ENCODE peak calls at places on chromosomes 2 and 18, in eight cellular contexts. Y, A, H, D, W, S, K and L are unnamed samples.

GRCh38 chr2:95049088-95049955 is 23.8 kb downstream of the MAL start:
- DNase-seq in Y (no peak), A (no peak), H (no peak), D (no peak), W (no peak), S (no peak), K (peak), L (no peak)

GRCh38 chr2:149744845-149745244 is 157.3 kb upstream of the MMADHC start:
- DNase-seq in Y (peak), A (no peak), H (no peak), D (no peak), W (no peak), S (peak), K (no peak), L (no peak)

GRCh38 chr18:23158058-23158457 is 22.8 kb downstream of the CABLES1 start:
- DNase-seq in Y (no peak), A (no peak), H (no peak), D (no peak), W (no peak), S (no peak), K (no peak), L (no peak)

GRCh38 chr2:21757805-21758204 is 634.0 kb downstream of the TDRD15 start:
- DNase-seq in Y (no peak), A (no peak), H (no peak), D (no peak), W (no peak), S (no peak), K (no peak), L (no peak)

GRCh38 chr2:202375006-202375610 is 1.0 kb upstream of the BMPR2 start:
- DNase-seq in Y (peak), A (peak), H (peak), D (peak), W (no peak), S (peak), K (peak), L (peak)

GRCh38 chr2:240902615-240903041 is 3.5 kb upstream of the CROCC2 start:
- DNase-seq in Y (no peak), A (no peak), H (no peak), D (no peak), W (no peak), S (no peak), K (peak), L (no peak)

GRCh38 chr18:10476430-10476829 is 22.0 kb downstream of the APCDD1 start:
- DNase-seq in Y (no peak), A (no peak), H (no peak), D (no peak), W (no peak), S (peak), K (no peak), L (no peak)

GRCh38 chr2:177117755-177118154 is 94.8 kb upstream of the HNRNPA3 start:
- DNase-seq in Y (no peak), A (no peak), H (no peak), D (no peak), W (no peak), S (no peak), K (no peak), L (no peak)

GRCh38 chr2:46656640-46657039 is 177.3 kb downstream of the TMEM247 start:
- DNase-seq in Y (no peak), A (no peak), H (no peak), D (no peak), W (no peak), S (peak), K (no peak), L (no peak)

GRCh38 chr2:121527009-121527682 is 3.5 kb upstream of the RNU4ATAC start:
- DNase-seq in Y (peak), A (no peak), H (no peak), D (no peak), W (no peak), S (no peak), K (no peak), L (no peak)

GRCh38 chr18:59833785-59834184 is 66.0 kb upstream of the PMAIP1 start:
- DNase-seq in Y (no peak), A (no peak), H (no peak), D (no peak), W (no peak), S (no peak), K (no peak), L (no peak)

GRCh38 chr2:197433770-197434438 is 924 bp downstream of the SF3B1 start:
- DNase-seq in Y (peak), A (no peak), H (no peak), D (no peak), W (no peak), S (peak), K (no peak), L (no peak)

GRCh38 chr2:240213476-240214391 is 73.3 kb upstream of the OTOS start:
- DNase-seq in Y (no peak), A (no peak), H (no peak), D (no peak), W (peak), S (no peak), K (peak), L (no peak)

GRCh38 chr18:49664086-49664890 is 102.4 kb downstream of the LIPG start:
- DNase-seq in Y (no peak), A (peak), H (peak), D (no peak), W (no peak), S (no peak), K (no peak), L (no peak)

GRCh38 chr18:77249583-77250500 is at the start of gene GALR1:
- DNase-seq in Y (no peak), A (no peak), H (peak), D (peak), W (no peak), S (no peak), K (no peak), L (no peak)

GRCh38 chr2:177489719-177490301 is 97.2 kb downstream of the AGPS start:
- DNase-seq in Y (peak), A (no peak), H (peak), D (peak), W (no peak), S (peak), K (no peak), L (no peak)

GRCh38 chr18:42649636-42650035 is 465.8 kb downstream of the RIT2 start:
- DNase-seq in Y (peak), A (no peak), H (no peak), D (no peak), W (no peak), S (no peak), K (no peak), L (no peak)

GRCh38 chr2:36538345-36538744 is 59.6 kb downstream of the FEZ2 start:
- DNase-seq in Y (no peak), A (no peak), H (no peak), D (no peak), W (no peak), S (no peak), K (no peak), L (no peak)

GRCh38 chr2:37688771-37689468 is 17.5 kb upstream of the CDC42EP3 start:
- DNase-seq in Y (peak), A (no peak), H (no peak), D (no peak), W (no peak), S (peak), K (no peak), L (no peak)